ENCODE peak calls at places on chromosomes 6 and 20, in seven cellular contexts. V, H, C, K, P, D and R are unnamed samples.

GRCh38 chr20:43530321-43531090 is 23.0 kb downstream of the L3MBTL1 start:
- DNase-seq in C (no peak), K (no peak), P (no peak), D (peak; percentile 60), H (no peak), V (no peak), R (no peak)

GRCh38 chr6:72691298-72691697 is 69.4 kb downstream of the KCNQ5 start:
- DNase-seq in K (no peak), C (no peak), H (no peak), P (no peak), V (no peak), D (no peak), R (no peak)

GRCh38 chr6:13378669-13379590 is 50.6 kb upstream of the TBC1D7 start:
- DNase-seq in D (no peak), H (no peak), P (no peak), V (no peak), C (no peak), K (no peak), R (no peak)

GRCh38 chr20:1885254-1885653 is 10.0 kb upstream of the SIRPA start:
- DNase-seq in H (no peak), K (no peak), D (no peak), V (no peak), C (no peak), P (no peak), R (no peak)

GRCh38 chr20:10430704-10431103 is 3.3 kb downstream of the MKKS start:
- DNase-seq in H (no peak), K (no peak), D (no peak), C (no peak), V (no peak), P (no peak), R (no peak)

GRCh38 chr20:62129731-62130531 is 7.7 kb downstream of the LSM14B start:
- DNase-seq in V (no peak), H (no peak), C (no peak), D (no peak), K (no peak), P (no peak), R (no peak)

GRCh38 chr6:31794294-31794865 is 1.2 kb downstream of the VARS1 start:
- DNase-seq in V (no peak), C (no peak), P (no peak), D (no peak), H (peak; percentile 45), K (peak; percentile 50), R (no peak)

GRCh38 chr20:20594171-20594530 is 118.3 kb downstream of the RALGAPA2 start:
- DNase-seq in H (peak; percentile 46), D (no peak), P (no peak), V (peak; percentile 57), C (no peak), K (peak; percentile 29), R (no peak)

GRCh38 chr20:3902041-3902440 is 12.9 kb downstream of the PANK2 start:
- DNase-seq in V (no peak), C (no peak), P (no peak), H (no peak), K (no peak), D (no peak), R (no peak)

GRCh38 chr6:37433657-37434271 is 743 bp downstream of the CMTR1 start:
- DNase-seq in C (no peak), H (peak; percentile 18), P (peak; percentile 19), V (peak; percentile 13), D (no peak), K (peak; percentile 26), R (no peak)

GRCh38 chr6:6686748-6687601 is 98.5 kb downstream of the LY86 start:
- DNase-seq in H (peak; percentile 40), D (peak; percentile 83), V (peak; percentile 53), P (peak; percentile 85), K (peak; percentile 94), C (no peak), R (no peak)

GRCh38 chr6:6688283-6688682 is 99.8 kb downstream of the LY86 start:
- DNase-seq in V (peak; percentile 37), P (no peak), D (no peak), C (no peak), H (no peak), K (no peak), R (no peak)

GRCh38 chr6:6684365-6684833 is 95.9 kb downstream of the LY86 start:
- DNase-seq in K (no peak), D (no peak), P (no peak), H (no peak), C (no peak), V (no peak), R (no peak)

GRCh38 chr6:6685249-6685667 is 96.7 kb downstream of the LY86 start:
- DNase-seq in V (no peak), C (no peak), D (no peak), K (no peak), H (peak; percentile 25), P (no peak), R (no peak)

GRCh38 chr6:6686176-6686575 is 97.7 kb downstream of the LY86 start:
- DNase-seq in D (no peak), P (no peak), C (no peak), V (no peak), H (no peak), K (no peak), R (no peak)
- H3K4me3 ChIP-seq in D (no peak overlapping the region), P (peak overlapping the region; percentile 64), C (no peak overlapping the region), V (no peak overlapping the region), H (no peak overlapping the region), K (no peak overlapping the region), R (no peak overlapping the region)

GRCh38 chr20:25985597-25985996 is 288.9 kb upstream of the ZNF337 start:
- DNase-seq in P (no peak), V (no peak), K (no peak), H (no peak), D (peak; percentile 33), C (no peak), R (no peak)

GRCh38 chr20:25989196-25989595 is 292.5 kb upstream of the ZNF337 start:
- DNase-seq in C (no peak), D (no peak), H (no peak), P (no peak), K (no peak), V (no peak), R (no peak)

GRCh38 chr20:25987073-25987927 is 290.6 kb upstream of the ZNF337 start:
- DNase-seq in K (peak; percentile 18), H (peak; percentile 12), C (no peak), D (peak; percentile 66), P (peak; percentile 30), V (peak; percentile 22), R (no peak)

GRCh38 chr20:25984933-25985332 is 288.3 kb upstream of the ZNF337 start:
- DNase-seq in D (peak; percentile 82), H (peak; percentile 14), C (no peak), V (peak; percentile 28), P (peak; percentile 56), K (peak; percentile 22), R (peak; percentile 14)
- H3K4me3 ChIP-seq in D (peak overlapping the region; percentile 49), H (no peak overlapping the region), C (no peak overlapping the region), V (peak overlapping the region; percentile 27), P (peak overlapping the region; percentile 46), K (no peak overlapping the region), R (peak overlapping the region; percentile 36)

GRCh38 chr20:49566401-49566800 is 1.5 kb downstream of the PTGIS start:
- DNase-seq in D (no peak), C (no peak), H (no peak), P (no peak), K (no peak), V (no peak), R (no peak)
- H3K4me3 ChIP-seq in D (peak overlapping the region; percentile 94), C (peak overlapping the region; percentile 38), H (peak overlapping the region; percentile 54), P (peak overlapping the region; percentile 64), K (no peak overlapping the region), V (peak overlapping the region; percentile 56), R (no peak overlapping the region)

GRCh38 chr6:130367767-130368166 is 1.9 kb downstream of the TMEM200A start:
- DNase-seq in K (no peak), C (no peak), V (no peak), P (no peak), D (no peak), H (no peak), R (no peak)

GRCh38 chr6:130364224-130364780 is 1.5 kb upstream of the TMEM200A start:
- DNase-seq in H (no peak), C (no peak), P (no peak), K (no peak), V (no peak), D (no peak), R (no peak)

GRCh38 chr6:130369821-130370220 is 4.0 kb downstream of the TMEM200A start:
- DNase-seq in C (no peak), D (no peak), H (no peak), V (no peak), K (no peak), P (no peak), R (no peak)

GRCh38 chr6:130365166-130366010 is 429 bp upstream of the TMEM200A start:
- DNase-seq in H (peak; percentile 63), D (no peak), V (peak; percentile 83), P (peak; percentile 53), C (peak; percentile 48), K (peak; percentile 23), R (no peak)

GRCh38 chr6:130366011-130366963 is at the start of gene TMEM200A:
- DNase-seq in P (peak; percentile 33), K (peak; percentile 26), V (peak; percentile 61), D (peak; percentile 63), H (peak; percentile 72), C (no peak), R (no peak)
- H3K4me3 ChIP-seq in P (peak within 1 kb of the TSS; percentile 67), K (peak within 1 kb of the TSS; percentile 24), V (peak within 1 kb of the TSS; percentile 93), D (peak within 1 kb of the TSS; percentile 49), H (peak within 1 kb of the TSS; percentile 87), C (peak within 1 kb of the TSS; percentile 88), R (peak within 1 kb of the TSS; percentile 78)

GRCh38 chr6:41938590-41938989 is 3.0 kb downstream of the CCND3 start:
- DNase-seq in K (no peak), P (no peak), D (no peak), H (no peak), V (no peak), C (no peak), R (no peak)

GRCh38 chr6:41936073-41936837 is 5.4 kb downstream of the CCND3 start:
- DNase-seq in D (peak; percentile 71), P (peak; percentile 67), C (peak; percentile 65), H (peak; percentile 92), K (peak; percentile 85), V (peak; percentile 80), R (peak; percentile 65)

GRCh38 chr6:41939091-41939847 is 2.3 kb downstream of the CCND3 start:
- DNase-seq in H (peak; percentile 44), D (no peak), K (no peak), C (no peak), P (peak; percentile 52), V (peak; percentile 30), R (peak; percentile 52)

GRCh38 chr6:41937472-41937871 is 4.1 kb downstream of the CCND3 start:
- DNase-seq in H (no peak), V (no peak), P (no peak), D (no peak), C (no peak), K (no peak), R (no peak)

DNA sequence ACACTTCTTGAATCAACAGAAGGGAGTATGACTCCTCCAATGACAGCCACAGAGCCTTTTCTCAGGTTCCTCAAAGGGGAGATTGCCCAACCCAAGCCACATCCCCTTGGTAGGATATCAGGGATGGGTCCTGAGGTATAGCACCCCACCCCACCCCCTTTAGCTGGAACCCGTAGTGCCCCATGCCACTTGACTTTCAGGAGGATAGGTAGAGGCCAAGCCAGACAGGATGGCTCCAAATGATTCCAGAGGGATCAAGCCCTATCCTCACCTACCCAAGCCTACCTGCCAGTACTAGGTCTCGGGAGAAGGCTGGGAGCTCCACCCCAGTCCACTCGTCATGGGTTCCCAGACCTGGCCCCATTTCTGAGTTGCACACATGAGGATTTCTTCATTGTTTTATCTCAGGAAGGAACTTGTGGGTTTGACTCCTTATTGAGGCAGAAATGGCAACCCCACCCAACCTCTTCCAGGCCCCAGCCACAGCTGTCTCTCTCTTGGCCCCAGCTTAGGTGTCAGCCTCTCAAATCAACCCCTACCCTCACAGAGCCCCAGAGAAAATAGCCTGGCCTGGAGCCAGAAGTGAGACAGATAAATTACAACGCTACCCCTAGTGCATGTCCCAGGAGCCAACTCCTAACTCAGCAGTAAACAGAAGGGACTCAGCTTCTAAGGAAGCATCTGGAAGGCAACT is 3.6 kb downstream of the CCND3 start:
- DNase-seq in D (no peak), V (no peak), C (no peak), K (no peak), P (no peak), H (no peak), R (no peak)
- H3K4me3 ChIP-seq in D (no peak overlapping the region), V (no peak overlapping the region), C (no peak overlapping the region), K (no peak overlapping the region), P (no peak overlapping the region), H (no peak overlapping the region), R (peak overlapping the region; percentile 97)